ENCODE peak calls at places on chromosomes 16 and 17, in five cellular contexts. One of them, this sample, is unnamed.
A peak's percentile ranks its signal among the peaks of the same experiment; 100 is the strongest.

GRCh38 chr17:70871180-70871818 is 702.0 kb downstream of the KCNJ2 start:
- DNase-seq in heart left ventricle: no peak
- DNase-seq in heart right ventricle: no peak
- DNase-seq in mesendoderm: peak; percentile 17
- DNase-seq in fibroblast of lung: peak; percentile 26
- DNase-seq in this sample: no peak

GRCh38 chr16:75267631-75268264 is 16.3 kb upstream of the BCAR1 start:
- DNase-seq in heart right ventricle: peak; percentile 80
- DNase-seq in fibroblast of lung: peak; percentile 56
- DNase-seq in heart left ventricle: peak; percentile 91
- DNase-seq in mesendoderm: peak; percentile 63
- DNase-seq in this sample: peak; percentile 69

GRCh38 chr16:18839555-18839954 is 38.2 kb upstream of the ARL6IP1 start:
- DNase-seq in mesendoderm: peak; percentile 39
- DNase-seq in fibroblast of lung: no peak
- DNase-seq in heart left ventricle: no peak
- DNase-seq in heart right ventricle: no peak
- DNase-seq in this sample: no peak

GRCh38 chr16:16158741-16159374 is 64.4 kb downstream of the ABCC6 start:
- DNase-seq in heart right ventricle: no peak
- DNase-seq in fibroblast of lung: peak; percentile 27
- DNase-seq in mesendoderm: peak; percentile 27
- DNase-seq in heart left ventricle: no peak
- DNase-seq in this sample: no peak

GRCh38 chr16:89320717-89321501 is 103.4 kb downstream of the ZNF778 start:
- DNase-seq in heart left ventricle: peak; percentile 76
- DNase-seq in fibroblast of lung: peak; percentile 42
- DNase-seq in heart right ventricle: peak; percentile 70
- DNase-seq in mesendoderm: peak; percentile 67
- DNase-seq in this sample: no peak

GRCh38 chr16:86398622-86399021 is 111.7 kb upstream of the FOXF1 start:
- DNase-seq in heart left ventricle: no peak
- DNase-seq in mesendoderm: no peak
- DNase-seq in heart right ventricle: no peak
- DNase-seq in fibroblast of lung: peak; percentile 61
- DNase-seq in this sample: peak; percentile 29

GRCh38 chr16:23030001-23030400 is 119.3 kb downstream of the USP31 start:
- DNase-seq in fibroblast of lung: no peak
- DNase-seq in heart right ventricle: no peak
- DNase-seq in mesendoderm: no peak
- DNase-seq in heart left ventricle: no peak
- DNase-seq in this sample: no peak

GRCh38 chr17:57873261-57874057 is 23.6 kb upstream of the MRPS23 start:
- DNase-seq in mesendoderm: peak; percentile 60
- DNase-seq in heart left ventricle: no peak
- DNase-seq in fibroblast of lung: no peak
- DNase-seq in heart right ventricle: peak; percentile 9
- DNase-seq in this sample: no peak

GRCh38 chr17:75288784-75289121 is 480 bp downstream of the SLC25A19 start:
- DNase-seq in heart left ventricle: peak; percentile 54
- DNase-seq in heart right ventricle: no peak
- DNase-seq in fibroblast of lung: no peak
- DNase-seq in mesendoderm: peak; percentile 57
- DNase-seq in this sample: no peak

GRCh38 chr16:54722210-54722676 is 208.4 kb upstream of the IRX5 start:
- DNase-seq in fibroblast of lung: no peak
- DNase-seq in mesendoderm: no peak
- DNase-seq in heart right ventricle: no peak
- DNase-seq in heart left ventricle: no peak
- DNase-seq in this sample: no peak

GRCh38 chr17:82876602-82877391 is 37.0 kb upstream of the ZNF750 start:
- DNase-seq in heart right ventricle: peak; percentile 77
- DNase-seq in fibroblast of lung: peak; percentile 83
- DNase-seq in mesendoderm: peak; percentile 57
- DNase-seq in heart left ventricle: peak; percentile 90
- DNase-seq in this sample: peak; percentile 65

GRCh38 chr16:70737377-70738082 is 51.7 kb upstream of the MTSS2 start:
- DNase-seq in fibroblast of lung: peak; percentile 100
- DNase-seq in heart right ventricle: peak; percentile 76
- DNase-seq in heart left ventricle: peak; percentile 86
- DNase-seq in mesendoderm: no peak
- DNase-seq in this sample: peak; percentile 97

GRCh38 chr17:37405955-37406634 is 541 bp downstream of the ACACA start:
- DNase-seq in heart right ventricle: no peak
- DNase-seq in mesendoderm: peak; percentile 11
- DNase-seq in fibroblast of lung: no peak
- DNase-seq in heart left ventricle: no peak
- DNase-seq in this sample: no peak

GRCh38 chr17:83079340-83079747 is at the start of gene METRNL:
- DNase-seq in heart left ventricle: peak; percentile 88
- DNase-seq in mesendoderm: peak; percentile 45
- DNase-seq in heart right ventricle: peak; percentile 81
- DNase-seq in fibroblast of lung: peak; percentile 65
- DNase-seq in this sample: peak; percentile 90

GRCh38 chr17:57989011-57989345 is 924 bp upstream of the VEZF1 start:
- DNase-seq in fibroblast of lung: peak; percentile 54
- DNase-seq in heart left ventricle: peak; percentile 59
- DNase-seq in heart right ventricle: no peak
- DNase-seq in mesendoderm: no peak
- DNase-seq in this sample: peak; percentile 38

GRCh38 chr16:88430185-88430523 is 22.9 kb upstream of the ZFPM1 start:
- DNase-seq in heart right ventricle: no peak
- DNase-seq in heart left ventricle: no peak
- DNase-seq in fibroblast of lung: no peak
- DNase-seq in mesendoderm: no peak
- DNase-seq in this sample: no peak

GRCh38 chr17:40560592-40561293 is 4.5 kb downstream of the CCR7 start:
- DNase-seq in heart left ventricle: no peak
- DNase-seq in heart right ventricle: no peak
- DNase-seq in fibroblast of lung: peak; percentile 76
- DNase-seq in mesendoderm: no peak
- DNase-seq in this sample: no peak

GRCh38 chr17:14165672-14166071 is 71.0 kb downstream of the CDRT15 start:
- DNase-seq in heart right ventricle: no peak
- DNase-seq in heart left ventricle: no peak
- DNase-seq in mesendoderm: no peak
- DNase-seq in fibroblast of lung: no peak
- DNase-seq in this sample: no peak

GRCh38 chr17:76082326-76083251 is 3.6 kb downstream of the ZACN start:
- DNase-seq in fibroblast of lung: no peak
- DNase-seq in heart right ventricle: no peak
- DNase-seq in mesendoderm: no peak
- DNase-seq in heart left ventricle: no peak
- DNase-seq in this sample: no peak

DNA sequence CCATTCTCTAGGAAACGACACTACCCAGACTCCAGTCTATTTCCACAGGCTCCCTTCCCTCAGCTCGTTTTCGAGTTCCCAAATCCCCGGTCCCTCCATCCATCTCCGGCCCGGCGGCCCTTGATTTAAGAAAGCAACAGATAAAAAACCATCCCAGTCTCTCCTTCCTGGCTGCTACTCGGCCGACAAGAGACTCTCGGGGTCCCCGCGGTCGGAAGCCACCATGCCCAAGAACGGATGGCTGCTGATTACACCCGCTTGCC is 182 bp downstream of the RPL26 start:
- DNase-seq in heart left ventricle: no peak
- DNase-seq in mesendoderm: no peak
- DNase-seq in fibroblast of lung: no peak
- DNase-seq in heart right ventricle: no peak
- DNase-seq in this sample: no peak
- H3K4me1 ChIP-seq in heart left ventricle: no peaks in the 10 kb centered on the region
- H3K4me1 ChIP-seq in mesendoderm: peaks cover 10% of the 10 kb centered on the region
- H3K4me1 ChIP-seq in fibroblast of lung: peaks cover 14% of the 10 kb centered on the region
- H3K4me1 ChIP-seq in heart right ventricle: peaks cover 40% of the 10 kb centered on the region
- H3K4me1 ChIP-seq in this sample: peaks cover 41% of the 10 kb centered on the region

DNA sequence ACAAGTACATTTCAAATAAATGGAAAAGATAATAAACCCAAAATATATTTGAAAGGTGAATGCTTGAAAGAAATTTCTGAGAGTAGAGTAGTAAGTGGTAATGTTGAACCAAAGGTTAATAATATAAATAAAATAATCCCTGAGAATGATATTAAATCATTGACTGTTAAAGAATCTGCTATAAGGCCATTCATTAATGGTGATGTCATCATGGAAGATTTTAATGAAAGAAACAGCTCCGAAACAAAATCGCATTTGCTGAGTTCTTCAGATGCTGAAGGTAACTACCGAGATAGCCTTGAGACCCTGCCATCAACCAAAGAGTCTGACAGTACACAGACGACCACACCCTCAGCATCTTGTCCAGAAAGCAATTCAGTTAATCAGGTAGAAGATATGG is 84.2 kb downstream of the C17orf58 start:
- DNase-seq in mesendoderm: no peak
- DNase-seq in fibroblast of lung: no peak
- DNase-seq in heart left ventricle: no peak
- DNase-seq in heart right ventricle: no peak
- DNase-seq in this sample: no peak
- H3K36me3 ChIP-seq in mesendoderm: no peaks in the 10 kb centered on the region
- H3K36me3 ChIP-seq in fibroblast of lung: peaks cover 7% of the 10 kb centered on the region
- H3K36me3 ChIP-seq in heart left ventricle: peaks cover 33% of the 10 kb centered on the region
- H3K36me3 ChIP-seq in heart right ventricle: peaks cover 92% of the 10 kb centered on the region
- H3K36me3 ChIP-seq in this sample: peaks cover 64% of the 10 kb centered on the region

DNA sequence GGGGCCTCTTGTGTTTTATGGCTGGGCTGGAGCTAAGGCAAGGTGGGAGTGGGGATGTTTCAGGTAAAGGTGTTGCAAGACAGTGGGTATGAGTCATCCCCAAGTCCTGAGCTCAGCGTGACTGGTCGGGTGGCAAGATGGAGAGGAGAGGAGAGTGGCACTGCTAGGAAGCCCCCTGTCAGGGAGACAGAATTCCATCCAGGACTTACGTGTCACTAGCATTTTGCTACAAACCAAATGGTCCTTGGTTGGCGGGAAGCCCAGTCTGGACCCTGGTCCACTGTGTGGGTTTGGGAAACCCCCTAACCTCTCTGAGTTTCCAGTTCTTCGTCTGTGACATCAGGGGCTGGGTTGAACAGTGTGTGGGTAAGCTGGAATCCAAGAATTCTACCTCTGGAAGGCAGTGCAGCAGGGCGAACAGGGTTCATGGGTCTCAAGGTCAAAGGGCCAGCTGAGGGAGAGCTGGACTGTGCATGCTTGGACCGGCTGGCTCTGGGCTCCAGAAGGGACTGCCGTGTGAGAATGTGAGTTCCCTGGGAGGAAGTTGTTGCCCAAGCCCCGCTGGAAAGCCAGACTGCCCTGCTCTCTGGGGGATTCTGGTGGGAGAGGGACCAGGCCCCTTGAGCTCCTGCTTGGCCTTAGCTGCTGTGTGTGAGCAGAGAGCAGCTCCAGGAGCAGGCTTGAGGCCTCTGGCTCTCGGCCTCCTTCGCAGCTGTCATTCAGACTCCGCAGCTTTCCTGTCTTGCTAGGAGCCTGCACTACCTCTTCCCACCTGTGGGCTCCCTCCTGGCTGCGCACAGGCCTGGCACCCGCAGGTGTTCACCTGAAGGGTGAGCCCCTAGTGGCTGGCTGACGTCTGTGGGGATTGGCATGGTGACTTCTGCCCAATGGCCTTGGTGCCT is 84.5 kb downstream of the NT5M start:
- DNase-seq in mesendoderm: peak; percentile 78
- DNase-seq in heart right ventricle: peak; percentile 35
- DNase-seq in heart left ventricle: peak; percentile 33
- DNase-seq in fibroblast of lung: no peak
- DNase-seq in this sample: no peak
- H3K4me1 ChIP-seq in mesendoderm: no peaks in the 10 kb centered on the region
- H3K4me1 ChIP-seq in heart right ventricle: peaks cover 25% of the 10 kb centered on the region
- H3K4me1 ChIP-seq in heart left ventricle: no peaks in the 10 kb centered on the region
- H3K4me1 ChIP-seq in fibroblast of lung: no peaks in the 10 kb centered on the region
- H3K4me1 ChIP-seq in this sample: peaks cover 8% of the 10 kb centered on the region

GRCh38 chr17:79802736-79803420 is 6.0 kb upstream of the CBX8 start:
- DNase-seq in mesendoderm: no peak
- DNase-seq in fibroblast of lung: no peak
- DNase-seq in heart right ventricle: no peak
- DNase-seq in heart left ventricle: no peak
- DNase-seq in this sample: no peak
- H3K36me3 ChIP-seq in mesendoderm: no peaks in the 10 kb centered on the region
- H3K36me3 ChIP-seq in fibroblast of lung: no peaks in the 10 kb centered on the region
- H3K36me3 ChIP-seq in heart right ventricle: peaks cover 8% of the 10 kb centered on the region
- H3K36me3 ChIP-seq in heart left ventricle: no peaks in the 10 kb centered on the region
- H3K36me3 ChIP-seq in this sample: no peaks in the 10 kb centered on the region

GRCh38 chr16:83296505-83296904 is 511.3 kb upstream of the HSBP1 start:
- DNase-seq in heart left ventricle: no peak
- DNase-seq in fibroblast of lung: no peak
- DNase-seq in mesendoderm: no peak
- DNase-seq in heart right ventricle: no peak
- DNase-seq in this sample: no peak
- H3K4me1 ChIP-seq in heart left ventricle: no peaks in the 10 kb centered on the region
- H3K4me1 ChIP-seq in fibroblast of lung: no peaks in the 10 kb centered on the region
- H3K4me1 ChIP-seq in mesendoderm: no peaks in the 10 kb centered on the region
- H3K4me1 ChIP-seq in heart right ventricle: no peaks in the 10 kb centered on the region
- H3K4me1 ChIP-seq in this sample: peaks cover 11% of the 10 kb centered on the region

GRCh38 chr17:29123111-29123510 is 57.1 kb downstream of the MYO18A start:
- DNase-seq in fibroblast of lung: no peak
- DNase-seq in heart right ventricle: no peak
- DNase-seq in heart left ventricle: no peak
- DNase-seq in mesendoderm: no peak
- DNase-seq in this sample: no peak
- H3K36me3 ChIP-seq in fibroblast of lung: peaks cover 18% of the 10 kb centered on the region
- H3K36me3 ChIP-seq in heart right ventricle: peaks cover 65% of the 10 kb centered on the region
- H3K36me3 ChIP-seq in heart left ventricle: peaks cover 42% of the 10 kb centered on the region
- H3K36me3 ChIP-seq in mesendoderm: no peaks in the 10 kb centered on the region
- H3K36me3 ChIP-seq in this sample: peaks cover 26% of the 10 kb centered on the region

DNA sequence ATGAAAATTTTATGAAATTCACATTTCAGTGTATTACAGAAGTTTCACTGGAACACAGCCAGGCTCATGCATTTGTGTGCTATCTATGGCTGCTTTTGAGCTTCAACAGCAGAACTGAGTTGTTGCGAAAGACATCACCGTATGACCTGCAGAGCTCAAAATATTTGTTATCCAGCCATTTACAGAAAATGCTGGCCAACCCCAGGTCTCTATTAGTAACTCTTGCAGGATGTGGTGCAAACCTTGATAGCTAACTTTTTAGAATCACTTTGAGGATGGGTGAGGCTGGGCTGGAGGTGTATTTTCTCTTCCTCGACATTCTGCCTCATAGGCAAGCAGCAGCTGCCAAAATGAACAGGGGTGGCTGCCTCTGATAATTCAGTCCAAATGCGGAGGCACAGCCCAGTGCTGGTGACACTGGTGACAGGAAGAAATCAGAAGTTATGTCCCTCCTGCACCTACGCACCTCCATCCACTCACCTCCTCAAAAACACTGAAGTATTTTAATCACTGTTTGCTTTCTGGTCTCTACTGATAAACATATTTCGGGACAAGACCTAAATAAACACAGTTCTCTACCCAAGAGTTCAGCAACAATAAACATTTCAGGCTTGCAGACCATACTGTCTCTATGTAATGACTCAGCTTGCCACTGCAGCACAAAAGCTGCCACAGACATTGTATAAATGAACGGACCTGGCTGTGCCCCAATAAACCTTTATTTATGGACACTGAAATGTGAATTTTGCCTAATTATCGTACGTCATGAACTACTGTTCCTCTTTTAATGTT is 28.5 kb downstream of the ARHGAP17 start:
- DNase-seq in mesendoderm: no peak
- DNase-seq in fibroblast of lung: peak; percentile 94
- DNase-seq in heart left ventricle: peak; percentile 77
- DNase-seq in heart right ventricle: peak; percentile 38
- DNase-seq in this sample: peak; percentile 89
- H3K4me1 ChIP-seq in mesendoderm: no peaks in the 10 kb centered on the region
- H3K4me1 ChIP-seq in fibroblast of lung: peaks cover 49% of the 10 kb centered on the region
- H3K4me1 ChIP-seq in heart left ventricle: peaks cover 91% of the 10 kb centered on the region
- H3K4me1 ChIP-seq in heart right ventricle: peaks cover 99% of the 10 kb centered on the region
- H3K4me1 ChIP-seq in this sample: peaks cover 70% of the 10 kb centered on the region